ENCODE peak calls at places on chromosomes 2 and 18, in four cellular contexts. One of them, this sample, is unnamed.

GRCh38 chr2:23826771-23827170 is 100.2 kb downstream of the ATAD2B start:
- DNase-seq in IMR-90: no peak
- DNase-seq in Peyer's patch: no peak
- DNase-seq in esophagus muscularis mucosa: no peak
- DNase-seq in this sample: no peak

GRCh38 chr2:219570924-219571310 is 422 bp downstream of the OBSL1 start:
- DNase-seq in IMR-90: peak
- DNase-seq in Peyer's patch: no peak
- DNase-seq in esophagus muscularis mucosa: no peak
- DNase-seq in this sample: no peak

GRCh38 chr18:33751613-33752221 is 173.7 kb downstream of the ASXL3 start:
- DNase-seq in IMR-90: peak
- DNase-seq in Peyer's patch: no peak
- DNase-seq in esophagus muscularis mucosa: no peak
- DNase-seq in this sample: no peak

GRCh38 chr2:12861344-12861942 is 144.7 kb downstream of the TRIB2 start:
- DNase-seq in IMR-90: peak
- DNase-seq in Peyer's patch: no peak
- DNase-seq in esophagus muscularis mucosa: no peak
- DNase-seq in this sample: no peak

GRCh38 chr2:121860033-121860810 is 104.8 kb downstream of the TSN start:
- DNase-seq in IMR-90: peak
- DNase-seq in Peyer's patch: no peak
- DNase-seq in esophagus muscularis mucosa: no peak
- DNase-seq in this sample: no peak

GRCh38 chr18:60292186-60292585 is 80.4 kb downstream of the MC4R start:
- DNase-seq in IMR-90: no peak
- DNase-seq in Peyer's patch: no peak
- DNase-seq in esophagus muscularis mucosa: no peak
- DNase-seq in this sample: no peak

GRCh38 chr2:11128258-11128951 is 26.9 kb upstream of the SLC66A3 start:
- DNase-seq in IMR-90: peak
- DNase-seq in Peyer's patch: no peak
- DNase-seq in esophagus muscularis mucosa: no peak
- DNase-seq in this sample: no peak

GRCh38 chr2:50863856-50864255 is 168.1 kb downstream of the NRXN1 start:
- DNase-seq in IMR-90: no peak
- DNase-seq in Peyer's patch: no peak
- DNase-seq in esophagus muscularis mucosa: no peak
- DNase-seq in this sample: no peak

GRCh38 chr2:113390133-113390849 is 47.2 kb upstream of the ZNG1B start:
- DNase-seq in IMR-90: peak
- DNase-seq in Peyer's patch: peak
- DNase-seq in esophagus muscularis mucosa: no peak
- DNase-seq in this sample: peak

GRCh38 chr18:32769242-32770180 is 3.3 kb downstream of the KLHL14 start:
- DNase-seq in IMR-90: no peak
- DNase-seq in Peyer's patch: peak
- DNase-seq in esophagus muscularis mucosa: no peak
- DNase-seq in this sample: peak

GRCh38 chr18:23835506-23835905 is 146.3 kb downstream of the LAMA3 start:
- DNase-seq in IMR-90: no peak
- DNase-seq in Peyer's patch: no peak
- DNase-seq in esophagus muscularis mucosa: peak
- DNase-seq in this sample: no peak

GRCh38 chr2:196551014-196551413 is 88.5 kb upstream of the CCDC150 start:
- DNase-seq in IMR-90: no peak
- DNase-seq in Peyer's patch: no peak
- DNase-seq in esophagus muscularis mucosa: no peak
- DNase-seq in this sample: no peak

GRCh38 chr18:63928331-63928730 is 20.6 kb downstream of the SERPINB10 start:
- DNase-seq in IMR-90: no peak
- DNase-seq in Peyer's patch: no peak
- DNase-seq in esophagus muscularis mucosa: no peak
- DNase-seq in this sample: no peak

GRCh38 chr2:28469304-28469703 is 26.6 kb upstream of the PLB1 start:
- DNase-seq in IMR-90: peak
- DNase-seq in Peyer's patch: no peak
- DNase-seq in esophagus muscularis mucosa: no peak
- DNase-seq in this sample: no peak

GRCh38 chr18:11160303-11160702 is 10.9 kb upstream of the PIEZO2 start:
- DNase-seq in IMR-90: no peak
- DNase-seq in Peyer's patch: no peak
- DNase-seq in esophagus muscularis mucosa: no peak
- DNase-seq in this sample: no peak

GRCh38 chr18:12281861-12282260 is 26.2 kb upstream of the TUBB6 start:
- DNase-seq in IMR-90: no peak
- DNase-seq in Peyer's patch: no peak
- DNase-seq in esophagus muscularis mucosa: no peak
- DNase-seq in this sample: no peak

GRCh38 chr2:9637330-9637729 is 6.5 kb upstream of the YWHAQ start:
- DNase-seq in IMR-90: peak
- DNase-seq in Peyer's patch: no peak
- DNase-seq in esophagus muscularis mucosa: no peak
- DNase-seq in this sample: no peak

GRCh38 chr2:180980185-180980942 is at the start of gene UBE2E3:
- DNase-seq in IMR-90: peak
- DNase-seq in Peyer's patch: peak
- DNase-seq in esophagus muscularis mucosa: peak
- DNase-seq in this sample: peak
- TF ChIP-seq POLR2A in IMR-90: peak
- TF ChIP-seq POLR2A in Peyer's patch: peak
- TF ChIP-seq POLR2A in esophagus muscularis mucosa: no peak
- TF ChIP-seq POLR2A in this sample: peak

GRCh38 chr18:79791141-79791972 is 6.4 kb upstream of the KCNG2 start:
- DNase-seq in IMR-90: peak
- DNase-seq in Peyer's patch: no peak
- DNase-seq in esophagus muscularis mucosa: no peak
- DNase-seq in this sample: no peak
- TF ChIP-seq POLR2A in IMR-90: no peak
- TF ChIP-seq POLR2A in Peyer's patch: no peak
- TF ChIP-seq POLR2A in esophagus muscularis mucosa: no peak
- TF ChIP-seq POLR2A in this sample: no peak

DNA sequence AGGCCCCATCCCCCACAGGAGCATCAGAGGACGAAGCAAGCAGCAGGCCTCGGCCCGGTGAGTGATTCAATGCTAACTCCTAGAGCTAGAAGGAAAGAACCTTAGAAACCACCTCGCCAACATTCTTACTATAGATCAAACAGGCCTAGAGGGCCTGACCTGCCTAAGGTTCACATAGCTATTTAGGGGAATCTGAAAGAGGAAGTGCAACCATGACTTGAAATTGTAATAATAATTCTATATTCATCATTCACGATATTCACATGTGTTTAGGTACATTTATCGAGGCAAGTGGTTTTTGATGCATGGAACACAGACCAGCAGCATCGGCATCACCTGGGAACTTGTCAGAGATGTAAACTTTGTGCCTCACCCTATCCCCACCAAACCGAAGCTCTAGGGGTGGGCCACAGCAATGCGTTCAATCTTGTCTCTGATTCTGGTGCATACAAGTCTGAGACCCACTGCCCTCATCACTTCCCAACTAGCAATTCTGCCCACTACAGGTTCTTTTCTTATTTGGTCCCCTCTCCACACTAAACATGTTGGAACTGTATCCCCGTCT is 78.0 kb upstream of the DNMT3A start:
- DNase-seq in IMR-90: no peak
- DNase-seq in Peyer's patch: peak
- DNase-seq in esophagus muscularis mucosa: no peak
- DNase-seq in this sample: no peak
- TF ChIP-seq POLR2A in IMR-90: no peak
- TF ChIP-seq POLR2A in Peyer's patch: no peak
- TF ChIP-seq POLR2A in esophagus muscularis mucosa: no peak
- TF ChIP-seq POLR2A in this sample: no peak

GRCh38 chr18:77131100-77131651 is 1.4 kb downstream of the MBP start:
- DNase-seq in IMR-90: no peak
- DNase-seq in Peyer's patch: peak
- DNase-seq in esophagus muscularis mucosa: no peak
- DNase-seq in this sample: peak
- TF ChIP-seq POLR2A in IMR-90: no peak
- TF ChIP-seq POLR2A in Peyer's patch: peak
- TF ChIP-seq POLR2A in esophagus muscularis mucosa: no peak
- TF ChIP-seq POLR2A in this sample: no peak

GRCh38 chr2:237434916-237435315 is 21.0 kb upstream of the COL6A3 start:
- DNase-seq in IMR-90: peak
- DNase-seq in Peyer's patch: peak
- DNase-seq in esophagus muscularis mucosa: no peak
- DNase-seq in this sample: no peak

GRCh38 chr2:237432484-237433092 is 18.6 kb upstream of the COL6A3 start:
- DNase-seq in IMR-90: peak
- DNase-seq in Peyer's patch: peak
- DNase-seq in esophagus muscularis mucosa: no peak
- DNase-seq in this sample: peak

GRCh38 chr2:237431856-237432255 is 17.9 kb upstream of the COL6A3 start:
- DNase-seq in IMR-90: no peak
- DNase-seq in Peyer's patch: no peak
- DNase-seq in esophagus muscularis mucosa: no peak
- DNase-seq in this sample: no peak

GRCh38 chr2:237435844-237436590 is 22.1 kb upstream of the COL6A3 start:
- DNase-seq in IMR-90: peak
- DNase-seq in Peyer's patch: no peak
- DNase-seq in esophagus muscularis mucosa: no peak
- DNase-seq in this sample: no peak

DNA sequence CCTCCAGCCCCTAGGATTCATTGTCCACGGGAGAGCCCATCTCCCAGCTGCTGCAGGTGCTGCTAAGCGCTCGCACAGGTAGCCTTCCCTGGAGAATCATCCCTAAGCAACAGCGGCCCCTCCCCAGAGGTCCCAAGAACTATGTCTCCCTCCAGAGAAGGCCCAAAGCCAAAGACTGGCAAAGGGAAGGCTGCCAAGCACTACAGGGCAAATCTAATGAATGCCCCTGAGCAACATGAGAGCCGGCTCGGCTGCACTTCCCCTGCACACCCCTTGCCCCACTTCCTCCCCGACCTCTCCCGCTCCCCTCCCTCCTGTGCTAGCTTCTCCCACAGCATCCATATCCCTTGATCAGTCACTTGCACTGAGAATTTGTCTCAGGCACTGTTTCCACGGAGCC is 20.0 kb upstream of the COL6A3 start:
- DNase-seq in IMR-90: no peak
- DNase-seq in Peyer's patch: no peak
- DNase-seq in esophagus muscularis mucosa: no peak
- DNase-seq in this sample: no peak
- TF ChIP-seq POLR2A in IMR-90: no peak
- TF ChIP-seq POLR2A in Peyer's patch: no peak
- TF ChIP-seq POLR2A in esophagus muscularis mucosa: no peak
- TF ChIP-seq POLR2A in this sample: no peak

DNA sequence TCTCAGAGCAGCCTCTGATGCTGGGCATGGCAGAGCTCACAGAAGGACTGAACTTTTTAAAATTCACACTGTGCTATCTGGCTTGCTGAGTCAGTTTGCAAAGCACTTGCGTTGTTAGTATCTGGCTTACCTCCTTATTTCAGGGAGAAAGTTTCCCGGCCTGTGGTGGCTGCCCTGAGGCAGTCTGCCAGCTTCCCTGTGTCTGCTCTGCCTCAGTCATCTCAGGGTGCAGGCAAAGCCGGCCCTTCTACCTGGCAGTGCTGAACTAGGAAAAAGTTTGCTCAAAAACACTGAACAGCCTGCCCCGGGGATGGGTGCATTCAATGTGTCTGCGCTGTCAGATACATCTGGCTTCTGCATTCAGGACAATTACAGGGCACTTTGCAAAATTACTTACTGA is 90.2 kb upstream of the UXS1 start:
- DNase-seq in IMR-90: no peak
- DNase-seq in Peyer's patch: no peak
- DNase-seq in esophagus muscularis mucosa: peak
- DNase-seq in this sample: no peak
- TF ChIP-seq POLR2A in IMR-90: no peak
- TF ChIP-seq POLR2A in Peyer's patch: no peak
- TF ChIP-seq POLR2A in esophagus muscularis mucosa: no peak
- TF ChIP-seq POLR2A in this sample: no peak

GRCh38 chr2:130339885-130340745 is 2.6 kb upstream of the IMP4 start:
- DNase-seq in IMR-90: no peak
- DNase-seq in Peyer's patch: no peak
- DNase-seq in esophagus muscularis mucosa: no peak
- DNase-seq in this sample: no peak

GRCh38 chr2:130344578-130344977 is 1.9 kb downstream of the IMP4 start:
- DNase-seq in IMR-90: no peak
- DNase-seq in Peyer's patch: no peak
- DNase-seq in esophagus muscularis mucosa: no peak
- DNase-seq in this sample: no peak

GRCh38 chr2:130342533-130343275 is at the start of gene IMP4:
- DNase-seq in IMR-90: peak
- DNase-seq in Peyer's patch: peak
- DNase-seq in esophagus muscularis mucosa: peak
- DNase-seq in this sample: peak

GRCh38 chr2:130341562-130342019 is 1.1 kb upstream of the IMP4 start:
- DNase-seq in IMR-90: no peak
- DNase-seq in Peyer's patch: peak
- DNase-seq in esophagus muscularis mucosa: no peak
- DNase-seq in this sample: no peak

DNA sequence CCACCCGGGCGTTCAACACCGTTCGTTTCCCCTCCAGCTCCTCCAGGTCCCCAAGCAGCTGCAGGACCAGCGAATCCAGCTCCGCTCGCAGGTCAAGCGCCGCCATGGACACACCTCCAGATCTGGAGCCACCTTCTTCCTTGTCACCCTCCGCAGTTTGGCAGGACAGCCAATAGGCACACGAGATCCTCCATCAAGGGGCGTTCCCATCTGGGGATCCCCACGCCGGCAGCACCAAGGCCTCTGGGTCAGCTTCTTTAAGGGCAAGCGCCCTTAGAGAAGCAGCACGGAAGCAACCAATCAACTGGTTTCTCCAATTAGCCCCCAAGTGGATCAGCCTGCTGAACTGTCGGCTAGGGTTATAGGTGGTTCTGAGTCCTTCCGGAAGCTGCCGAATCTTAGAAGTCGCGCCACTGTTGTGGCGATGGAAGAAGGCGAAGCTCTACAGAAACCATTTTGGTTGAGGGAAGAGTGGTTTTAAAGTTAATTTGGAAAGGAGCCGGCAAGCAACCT is 621 bp upstream of the IMP4 start:
- DNase-seq in IMR-90: peak
- DNase-seq in Peyer's patch: peak
- DNase-seq in esophagus muscularis mucosa: peak
- DNase-seq in this sample: peak
- TF ChIP-seq POLR2A in IMR-90: no peak
- TF ChIP-seq POLR2A in Peyer's patch: peak
- TF ChIP-seq POLR2A in esophagus muscularis mucosa: peak
- TF ChIP-seq POLR2A in this sample: peak

This sample was measured in right lobe of liver.